ENCODE peak calls at places on chromosomes 13 and 19, in five cellular contexts. L is PC-9, G is EL, H is progenitor cell of endocrine pancreas, T is transverse colon. Y is an unnamed sample.

GRCh38 chr13:74135306-74136088 is 1.3 kb upstream of the KLF12 start:
- DNase-seq in G (peak; percentile 87), H (peak; percentile 62), L (peak; percentile 66), T (peak; percentile 78), Y (peak; percentile 92)

GRCh38 chr19:48735031-48735615 is 5.3 kb downstream of the RASIP1 start:
- DNase-seq in T (peak; percentile 49), G (peak; percentile 61), L (peak; percentile 54), H (no peak), Y (peak; percentile 78)

GRCh38 chr19:16668176-16668575 is 7.2 kb downstream of the TMEM38A start:
- DNase-seq in L (no peak), G (no peak), T (no peak), H (no peak), Y (no peak)

GRCh38 chr13:79382545-79383275 is 23.3 kb downstream of the RBM26 start:
- DNase-seq in H (no peak), T (no peak), G (no peak), L (no peak), Y (no peak)

GRCh38 chr19:48836089-48837017 is at the start of gene HSD17B14:
- DNase-seq in T (peak; percentile 23), L (peak; percentile 84), H (peak; percentile 33), G (peak; percentile 35), Y (no peak)

GRCh38 chr19:41373993-41374392 is 2.3 kb upstream of the TMEM91 start:
- DNase-seq in T (peak; percentile 79), L (no peak), G (peak; percentile 92), H (no peak), Y (peak; percentile 91)

GRCh38 chr13:19957320-19958118 is 1.0 kb upstream of the ZMYM2 start:
- DNase-seq in T (peak; percentile 82), G (peak; percentile 69), L (peak; percentile 54), H (peak; percentile 63), Y (peak; percentile 89)

GRCh38 chr19:1945899-1946298 is 4.9 kb downstream of the CSNK1G2 start:
- DNase-seq in T (peak; percentile 65), H (peak; percentile 34), G (peak; percentile 18), L (no peak), Y (peak; percentile 76)

GRCh38 chr13:30111810-30112209 is 195.5 kb downstream of the KATNAL1 start:
- DNase-seq in T (no peak), G (peak; percentile 29), L (no peak), H (no peak), Y (no peak)

GRCh38 chr19:19485161-19485997 is 30.0 kb downstream of the TSSK6 start:
- DNase-seq in L (no peak), G (peak; percentile 62), T (no peak), H (no peak), Y (peak; percentile 75)

GRCh38 chr19:48190288-48191284 is 20.1 kb downstream of the ZSWIM9 start:
- DNase-seq in H (peak; percentile 52), G (peak; percentile 17), T (peak; percentile 26), L (no peak), Y (peak; percentile 71)

GRCh38 chr13:27296496-27296895 is 25.9 kb downstream of the RASL11A start:
- DNase-seq in H (no peak), L (no peak), T (no peak), G (no peak), Y (no peak)

GRCh38 chr13:40665061-40665753 is 1.2 kb downstream of the FOXO1 start:
- DNase-seq in G (peak; percentile 26), T (peak; percentile 55), L (peak; percentile 17), H (peak; percentile 46), Y (peak; percentile 86)

GRCh38 chr13:30618186-30618937 is 642 bp downstream of the USPL1 start:
- DNase-seq in L (no peak), H (no peak), G (no peak), T (peak; percentile 30), Y (peak; percentile 68)

GRCh38 chr19:43651758-43652545 is 12.3 kb upstream of the CADM4 start:
- DNase-seq in H (peak; percentile 46), G (peak; percentile 67), T (peak; percentile 65), L (peak; percentile 61), Y (no peak)

GRCh38 chr19:13102666-13103584 is at the start of gene LYL1:
- DNase-seq in G (peak; percentile 65), T (peak; percentile 76), H (peak; percentile 46), L (no peak), Y (peak; percentile 95)

GRCh38 chr19:7013678-7014077 is 7.6 kb downstream of the MBD3L2B start:
- DNase-seq in H (no peak), T (no peak), L (no peak), G (peak; percentile 27), Y (no peak)

GRCh38 chr19:10551698-10552301 is 8.1 kb downstream of the ATG4D start:
- DNase-seq in T (peak; percentile 46), H (no peak), L (peak; percentile 45), G (peak; percentile 47), Y (no peak)